ENCODE peak calls at places on chromosomes 13 and 19, in eight cellular contexts. N is endothelial cell; Q is stimulated activated CD4-positive, alpha-beta T cell treated with anti-CD3 and anti-CD28 coated beads, TNF-alpha, amount 100 ng/mL, for 48 hours; J is ascending aorta; H is HTR-8/SVneo; K is heart left ventricle; V is activated CD4-positive, alpha-beta T cell treated with anti-CD3 and anti-CD28 coated beads for 24 hours; E is AG09309. F is an unnamed sample.

GRCh38 chr13:24745861-24746617 is 17.9 kb upstream of the RNF17 start:
- DNase-seq in K (no peak), N (peak; percentile 34), J (no peak), H (no peak), E (no peak), V (no peak), Q (no peak), F (no peak)

GRCh38 chr13:97346097-97346496 is 87.9 kb upstream of the RAP2A start:
- DNase-seq in Q (no peak), E (no peak), H (no peak), V (no peak), J (no peak), K (no peak), N (no peak), F (no peak)

GRCh38 chr19:34960103-34960805 is 3.8 kb downstream of the ZNF792 start:
- DNase-seq in E (peak; percentile 20), N (no peak), Q (no peak), V (no peak), J (no peak), K (no peak), H (peak; percentile 61), F (no peak)

GRCh38 chr13:20969182-20969581 is 66.6 kb upstream of the XPO4 start:
- DNase-seq in J (no peak), K (no peak), E (no peak), Q (no peak), V (no peak), N (no peak), H (no peak), F (no peak)

GRCh38 chr19:55346725-55347441 is 7.2 kb downstream of the KMT5C start:
- DNase-seq in H (no peak), V (no peak), J (no peak), Q (no peak), N (no peak), K (no peak), E (no peak), F (no peak)

GRCh38 chr19:56900573-56901097 is 60.1 kb upstream of the PEG3 start:
- DNase-seq in Q (no peak), H (no peak), V (no peak), N (no peak), K (no peak), E (no peak), J (no peak), F (no peak)

GRCh38 chr19:35353635-35354034 is 4.6 kb upstream of the FFAR3 start:
- DNase-seq in J (no peak), H (no peak), E (no peak), N (no peak), K (no peak), Q (no peak), V (no peak), F (no peak)

GRCh38 chr13:26628706-26629105 is 71.2 kb downstream of the WASF3 start:
- DNase-seq in Q (no peak), J (no peak), K (no peak), N (no peak), H (peak; percentile 8), V (no peak), E (peak; percentile 16), F (no peak)

GRCh38 chr13:21638319-21639282 is 32.3 kb upstream of the FGF9 start:
- DNase-seq in H (peak; percentile 9), K (no peak), Q (no peak), N (peak; percentile 24), V (peak; percentile 6), J (no peak), E (no peak), F (no peak)

GRCh38 chr19:2032296-2032941 is 16.9 kb upstream of the BTBD2 start:
- DNase-seq in N (peak; percentile 45), H (peak; percentile 88), J (peak; percentile 92), E (no peak), V (no peak), K (peak; percentile 96), Q (no peak), F (peak; percentile 75)

GRCh38 chr19:34482380-34483250 is 1.1 kb downstream of the WTIP start:
- DNase-seq in J (no peak), K (no peak), V (no peak), N (peak; percentile 49), H (no peak), Q (no peak), E (no peak), F (no peak)

GRCh38 chr13:100203696-100204367 is 114.9 kb downstream of the PCCA start:
- DNase-seq in H (peak; percentile 22), V (no peak), Q (no peak), E (no peak), K (no peak), N (no peak), J (no peak), F (no peak)

GRCh38 chr19:38455031-38455430 is 21.5 kb downstream of the RYR1 start:
- DNase-seq in J (no peak), H (peak; percentile 35), E (no peak), V (no peak), Q (no peak), N (peak; percentile 44), K (no peak), F (no peak)

GRCh38 chr13:29535663-29536655 is 59.5 kb downstream of the SLC7A1 start:
- DNase-seq in H (no peak), V (no peak), Q (no peak), J (no peak), N (no peak), E (no peak), K (no peak), F (no peak)

GRCh38 chr19:3275068-3275582 is 50.7 kb downstream of the CELF5 start:
- DNase-seq in N (peak; percentile 77), J (no peak), Q (peak; percentile 46), E (no peak), H (peak; percentile 71), V (peak; percentile 21), K (no peak), F (no peak)